ENCODE peak calls at places on chromosomes 13 and 19, in six cellular contexts. C is HAP-1, V is body of pancreas, R is heart right ventricle, I is stomach, E is psoas muscle. X is an unnamed sample.

GRCh38 chr19:3682741-3683404 is 17.4 kb downstream of the PIP5K1C start:
- DNase-seq in C (no peak), V (no peak), R (no peak), I (no peak), E (no peak), X (no peak)

GRCh38 chr19:56837492-56837891 is 3.0 kb downstream of the PEG3 start:
- DNase-seq in C (no peak), V (peak), R (peak), I (peak), E (peak), X (peak)

GRCh38 chr19:3683405-3683865 is 16.8 kb downstream of the PIP5K1C start:
- DNase-seq in C (no peak), V (no peak), R (peak), I (no peak), E (no peak), X (no peak)

GRCh38 chr19:1361601-1362384 is 21.9 kb upstream of the NDUFS7 start:
- DNase-seq in C (no peak), V (no peak), R (no peak), I (no peak), E (no peak), X (no peak)

GRCh38 chr19:21848706-21849105 is 12.7 kb upstream of the ZNF43 start:
- DNase-seq in C (no peak), V (no peak), R (no peak), I (no peak), E (no peak), X (no peak)

GRCh38 chr13:110197041-110197440 is 109.9 kb downstream of the COL4A1 start:
- DNase-seq in C (no peak), V (no peak), R (no peak), I (no peak), E (no peak), X (no peak)

GRCh38 chr13:113989585-113990300 is 15.9 kb upstream of the C13orf46 start:
- DNase-seq in C (no peak), V (no peak), R (no peak), I (no peak), E (no peak), X (no peak)

GRCh38 chr19:3605361-3605760 is 1.3 kb downstream of the TBXA2R start:
- DNase-seq in C (no peak), V (no peak), R (no peak), I (no peak), E (no peak), X (no peak)

GRCh38 chr13:113762538-113762937 is 3.5 kb downstream of the TMEM255B start:
- DNase-seq in C (no peak), V (no peak), R (no peak), I (peak), E (no peak), X (no peak)

GRCh38 chr19:33375760-33376159 is 2.3 kb downstream of the CEBPG start:
- DNase-seq in C (no peak), V (no peak), R (no peak), I (no peak), E (no peak), X (no peak)

GRCh38 chr13:39415403-39415802 is 187.6 kb downstream of the LHFPL6 start:
- DNase-seq in C (peak), V (peak), R (peak), I (no peak), E (peak), X (peak)

GRCh38 chr13:41547253-41548000 is 90.1 kb downstream of the RGCC start:
- DNase-seq in C (no peak), V (no peak), R (peak), I (no peak), E (peak), X (no peak)

GRCh38 chr19:49559928-49560327 is 20.4 kb downstream of the NOSIP start:
- DNase-seq in C (no peak), V (no peak), R (peak), I (no peak), E (no peak), X (no peak)

GRCh38 chr13:21516806-21517205 is 57.7 kb upstream of the ZDHHC20 start:
- DNase-seq in C (no peak), V (no peak), R (no peak), I (no peak), E (no peak), X (no peak)

GRCh38 chr19:19860756-19861390 is 4.8 kb upstream of the ZNF253 start:
- DNase-seq in C (no peak), V (no peak), R (no peak), I (no peak), E (no peak), X (no peak)

GRCh38 chr19:52170304-52170703 is 1.1 kb downstream of the ZNF836 start:
- DNase-seq in C (no peak), V (no peak), R (no peak), I (no peak), E (no peak), X (no peak)

GRCh38 chr13:52994051-52994450 is 34.6 kb upstream of the OLFM4 start:
- DNase-seq in C (no peak), V (no peak), R (no peak), I (no peak), E (no peak), X (no peak)

DNA sequence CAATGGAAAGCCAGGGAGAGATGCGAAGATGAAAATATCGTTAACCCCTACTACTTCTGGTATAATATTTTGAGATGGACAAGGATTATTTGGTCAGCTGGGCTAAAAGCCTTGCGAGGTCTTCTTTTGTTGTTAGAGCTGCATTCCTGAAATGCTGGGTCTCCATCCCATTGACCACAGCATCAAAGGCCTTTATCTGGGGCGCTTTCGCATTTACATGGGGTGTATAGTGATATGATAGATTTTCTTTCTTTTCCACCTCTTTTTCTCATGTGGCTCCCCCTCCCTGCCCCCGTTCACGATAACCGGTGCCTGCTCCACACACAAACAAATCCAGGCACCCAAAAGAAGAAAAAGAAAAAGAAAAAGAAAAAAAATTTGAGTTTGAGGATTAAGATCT is 77.5 kb downstream of the ZNF536 start:
- DNase-seq in C (peak), V (no peak), R (no peak), I (no peak), E (no peak), X (no peak)
- H3K4me3 ChIP-seq in C (no peak), V (no peak), R (no peak), I (peak), E (peak), X (peak)

DNA sequence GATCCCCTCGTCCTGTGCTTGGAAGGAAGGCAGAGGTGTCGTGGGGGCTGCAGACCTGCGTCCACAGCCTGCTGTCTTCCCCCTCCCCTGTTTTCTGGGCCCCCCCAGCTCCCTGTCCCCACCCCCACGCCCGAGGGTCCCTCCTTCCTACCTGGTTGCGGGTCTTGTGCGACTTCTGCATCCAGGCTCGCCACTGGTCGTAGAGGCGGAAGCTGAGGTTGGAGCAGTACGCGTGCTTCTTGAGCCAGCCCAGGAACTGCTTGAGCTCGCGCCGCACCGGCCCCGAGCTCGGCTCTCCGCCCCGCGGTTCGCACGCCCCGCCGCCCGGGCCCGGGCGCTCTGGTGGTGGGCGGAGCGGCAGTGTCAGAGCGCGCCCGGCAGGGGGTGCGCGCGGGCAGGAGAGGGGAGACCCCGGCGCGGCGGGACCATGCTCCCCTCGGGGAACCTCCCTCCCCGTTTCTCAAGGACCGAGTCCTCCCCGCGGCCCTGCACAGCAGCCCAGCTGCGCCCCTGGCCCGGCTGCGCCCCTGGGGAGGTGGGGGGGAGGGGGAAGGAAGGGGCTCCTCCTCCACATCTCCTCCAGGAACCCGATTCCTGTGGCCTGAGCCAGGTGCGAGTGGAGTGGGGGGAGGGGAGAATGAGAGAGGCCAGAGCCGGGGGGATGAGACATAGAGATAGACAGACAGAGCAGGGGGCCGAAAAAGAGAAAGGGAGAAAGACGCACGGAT is 5.7 kb downstream of the REX1BD start:
- DNase-seq in C (peak), V (peak), R (peak), I (peak), E (peak), X (peak)
- H3K4me3 ChIP-seq in C (peak), V (no peak), R (peak), I (peak), E (peak), X (peak)

DNA sequence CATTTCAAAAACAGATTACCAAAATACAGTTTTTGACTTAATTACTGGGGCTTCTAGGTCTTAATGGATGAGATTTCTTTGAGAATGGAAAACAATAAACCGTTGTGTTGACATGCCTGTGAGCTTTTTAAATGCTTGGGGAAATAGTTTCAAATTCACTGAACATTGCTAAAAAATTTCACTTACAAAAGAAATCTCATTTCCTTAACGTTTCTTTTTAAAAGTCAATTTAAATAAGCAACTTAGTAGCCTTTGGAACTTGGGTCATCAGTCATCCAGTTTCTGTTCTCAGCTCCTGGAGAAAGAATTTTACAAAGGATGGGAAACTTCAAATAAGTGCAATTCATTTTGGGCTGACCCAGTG is 4.4 kb downstream of the ZC3H4 start:
- DNase-seq in C (no peak), V (no peak), R (no peak), I (no peak), E (no peak), X (no peak)
- H3K4me3 ChIP-seq in C (no peak), V (no peak), R (peak), I (no peak), E (peak), X (peak)

GRCh38 chr19:18438331-18439024 is 545 bp upstream of the ISYNA1 start:
- DNase-seq in C (no peak), V (peak), R (peak), I (no peak), E (no peak), X (peak)

GRCh38 chr19:18435848-18436631 is 1.9 kb downstream of the ISYNA1 start:
- DNase-seq in C (no peak), V (no peak), R (no peak), I (no peak), E (no peak), X (no peak)

GRCh38 chr19:18436651-18437478 is 1.1 kb downstream of the ISYNA1 start:
- DNase-seq in C (peak), V (peak), R (peak), I (peak), E (peak), X (peak)

GRCh38 chr19:18439025-18439909 is 1.3 kb upstream of the ISYNA1 start:
- DNase-seq in C (peak), V (peak), R (no peak), I (peak), E (no peak), X (no peak)

GRCh38 chr19:18437481-18438330 is at the start of gene ISYNA1:
- DNase-seq in C (peak), V (peak), R (peak), I (peak), E (peak), X (peak)
- H3K4me3 ChIP-seq in C (peak), V (peak), R (peak), I (peak), E (peak), X (peak)

GRCh38 chr13:98411617-98412310 is 165.1 kb downstream of the STK24 start:
- DNase-seq in C (no peak), V (peak), R (no peak), I (no peak), E (peak), X (no peak)
- H3K4me3 ChIP-seq in C (no peak), V (no peak), R (peak), I (no peak), E (no peak), X (no peak)

DNA sequence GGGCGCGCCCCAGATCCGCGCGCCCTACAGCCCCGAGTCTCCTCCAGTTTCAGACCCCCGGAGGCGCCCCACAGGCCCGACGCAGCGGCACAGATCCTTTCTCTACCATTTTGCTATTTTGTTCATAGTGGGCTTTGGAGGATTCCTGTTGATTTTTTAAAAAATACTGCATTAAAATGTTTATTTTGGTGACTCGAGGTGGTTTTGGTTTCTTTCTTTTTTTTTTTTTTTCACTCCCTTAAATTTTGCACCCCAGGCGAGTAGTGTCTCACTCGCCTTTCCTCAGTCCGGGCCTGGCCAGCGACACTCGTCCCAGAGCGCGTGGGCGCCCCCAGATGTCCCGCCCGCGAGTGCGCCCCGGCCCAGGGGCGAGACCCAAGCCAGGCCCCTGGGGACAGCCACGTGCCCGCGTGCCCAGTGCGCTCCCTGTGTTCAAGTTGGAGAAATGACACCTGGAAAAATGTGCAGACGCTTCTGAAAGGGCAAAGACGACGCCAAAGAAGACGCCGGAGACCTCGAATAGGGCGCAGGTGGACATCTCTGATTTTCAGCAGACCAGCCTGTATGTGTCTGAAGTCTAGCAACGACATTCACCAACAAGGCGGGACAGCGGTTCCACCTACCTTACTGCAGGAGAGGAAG is 478 bp upstream of the INSR start:
- DNase-seq in C (peak), V (peak), R (peak), I (peak), E (peak), X (peak)
- H3K4me3 ChIP-seq in C (peak), V (no peak), R (peak), I (peak), E (peak), X (peak)

GRCh38 chr13:24234200-24234915 is 73.8 kb downstream of the SPATA13 start:
- DNase-seq in C (no peak), V (no peak), R (no peak), I (no peak), E (no peak), X (no peak)
- H3K4me3 ChIP-seq in C (no peak), V (no peak), R (no peak), I (no peak), E (no peak), X (no peak)

DNA sequence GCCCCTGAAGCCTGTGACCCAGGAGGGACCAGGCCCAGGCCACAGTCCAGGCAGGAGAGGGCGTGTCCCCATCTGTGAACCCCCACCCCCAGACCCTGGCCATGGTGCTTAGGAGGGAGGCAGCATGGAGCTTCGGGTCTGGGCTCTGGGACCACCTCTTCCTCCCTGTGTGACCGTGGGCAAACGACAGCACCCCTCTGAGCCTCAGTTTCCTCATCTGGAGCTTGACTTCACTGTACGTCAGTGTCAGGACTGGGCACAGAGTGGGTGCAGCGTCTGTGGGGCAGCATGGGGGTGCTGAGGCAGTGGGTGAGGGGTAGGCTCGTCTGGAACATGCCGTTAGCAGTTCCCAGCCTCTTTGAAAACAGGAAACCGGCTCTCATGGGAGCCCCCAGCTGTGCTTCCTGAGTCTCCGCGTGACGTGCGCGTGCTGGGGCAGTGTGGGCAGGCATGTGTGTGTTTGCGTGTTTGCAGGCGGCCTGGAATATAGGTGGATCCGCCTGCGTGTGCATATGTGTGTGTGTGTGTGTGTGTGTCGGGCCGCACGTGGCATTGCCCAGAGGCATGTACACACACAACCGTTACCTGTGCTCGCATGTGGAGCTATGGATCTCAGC is 15.7 kb downstream of the ARRDC2 start:
- DNase-seq in C (no peak), V (peak), R (peak), I (peak), E (peak), X (peak)
- H3K4me3 ChIP-seq in C (peak), V (no peak), R (no peak), I (no peak), E (peak), X (no peak)

X was measured in breast epithelium.